ENCODE peak calls at places on chromosome 6, in ten cellular contexts. D is EH; K is CD8-positive, alpha-beta T cell; N is NCI-H2171; W is GM20000; R is NCI-H69; A is epithelial cell of proximal tubule; O is substantia nigra; J is PC-3; S is activated T-cell treated with anti-CD3 and anti-CD28 coated beads for 1 hour. F is an unnamed sample.

GRCh38 chr6:94468830-94469229 is 1049.5 kb upstream of the EPHA7 start:
- DNase-seq in D (no peak), K (no peak), N (no peak), W (no peak), R (peak; percentile 64), A (no peak), O (no peak), J (no peak), S (no peak), F (no peak)

GRCh38 chr6:72861935-72862432 is 240.1 kb downstream of the KCNQ5 start:
- DNase-seq in D (peak; percentile 84), K (no peak), N (no peak), W (peak; percentile 5), R (no peak), A (no peak), O (no peak), J (peak; percentile 67), S (no peak), F (peak; percentile 25)

GRCh38 chr6:132357120-132357519 is 44.2 kb downstream of the MOXD1 start:
- DNase-seq in D (peak; percentile 62), K (no peak), N (no peak), W (no peak), R (no peak), A (no peak), O (no peak), J (peak; percentile 70), S (no peak), F (no peak)

GRCh38 chr6:50791900-50792508 is 26.7 kb upstream of the TFAP2B start:
- DNase-seq in D (peak; percentile 33), K (no peak), N (peak; percentile 36), W (peak; percentile 44), R (peak; percentile 82), A (peak; percentile 13), O (no peak), J (peak; percentile 74), S (no peak), F (peak; percentile 2)

GRCh38 chr6:79868098-79868722 is 79.1 kb downstream of the ELOVL4 start:
- DNase-seq in D (peak; percentile 70), K (no peak), N (peak; percentile 77), W (peak; percentile 56), R (peak; percentile 96), A (no peak), O (no peak), J (peak; percentile 80), S (no peak), F (no peak)

GRCh38 chr6:7316658-7317533 is 3.9 kb upstream of the SSR1 start:
- DNase-seq in D (no peak), K (no peak), N (no peak), W (no peak), R (no peak), A (no peak), O (no peak), J (no peak), S (no peak), F (no peak)

GRCh38 chr6:157649311-157650260 is 173.5 kb upstream of the SNX9 start:
- DNase-seq in D (no peak), K (no peak), N (peak; percentile 58), W (no peak), R (peak; percentile 88), A (no peak), O (peak; percentile 42), J (no peak), S (no peak), F (no peak)

GRCh38 chr6:116101298-116101718 is 655 bp downstream of the NT5DC1 start:
- DNase-seq in D (no peak), K (no peak), N (no peak), W (no peak), R (no peak), A (no peak), O (no peak), J (no peak), S (peak; percentile 52), F (no peak)

GRCh38 chr6:28764014-28764723 is 159.6 kb downstream of the TRIM27 start:
- DNase-seq in D (no peak), K (no peak), N (no peak), W (no peak), R (no peak), A (no peak), O (no peak), J (no peak), S (no peak), F (no peak)

GRCh38 chr6:56241106-56241812 is 6.1 kb downstream of the COL21A1 start:
- DNase-seq in D (no peak), K (no peak), N (peak; percentile 31), W (no peak), R (peak; percentile 84), A (no peak), O (no peak), J (no peak), S (no peak), F (no peak)

GRCh38 chr6:104704191-104704590 is 155.5 kb downstream of the HACE1 start:
- DNase-seq in D (no peak), K (no peak), N (no peak), W (no peak), R (no peak), A (no peak), O (no peak), J (peak; percentile 16), S (no peak), F (no peak)

GRCh38 chr6:73514746-73515110 is 6.1 kb downstream of the EEF1A1 start:
- DNase-seq in D (no peak), K (no peak), N (no peak), W (no peak), R (no peak), A (no peak), O (no peak), J (no peak), S (no peak), F (no peak)

GRCh38 chr6:64732888-64733287 is 974.1 kb downstream of the EYS start:
- DNase-seq in D (no peak), K (no peak), N (no peak), W (no peak), R (peak; percentile 31), A (no peak), O (no peak), J (peak; percentile 53), S (no peak), F (no peak)

GRCh38 chr6:33147807-33148666 is 44.2 kb downstream of the COL11A2 start:
- DNase-seq in D (peak; percentile 64), K (no peak), N (peak; percentile 7), W (no peak), R (peak; percentile 51), A (no peak), O (no peak), J (peak; percentile 63), S (no peak), F (peak; percentile 4)

GRCh38 chr6:96521625-96522468 is at the start of gene UFL1:
- DNase-seq in D (peak; percentile 94), K (peak; percentile 93), N (peak; percentile 90), W (peak; percentile 85), R (peak; percentile 99), A (peak; percentile 31), O (peak; percentile 94), J (peak; percentile 88), S (peak; percentile 91), F (peak; percentile 73)

GRCh38 chr6:73727114-73727513 is 31.1 kb downstream of the CD109 start:
- DNase-seq in D (no peak), K (no peak), N (no peak), W (no peak), R (no peak), A (no peak), O (no peak), J (no peak), S (no peak), F (no peak)

GRCh38 chr6:39197521-39198500 is 31.5 kb downstream of the KCNK5 start:
- DNase-seq in D (no peak), K (no peak), N (no peak), W (no peak), R (no peak), A (no peak), O (no peak), J (no peak), S (no peak), F (no peak)

GRCh38 chr6:169813969-169814368 is 62.5 kb downstream of the ERMARD start:
- DNase-seq in D (no peak), K (no peak), N (no peak), W (no peak), R (no peak), A (no peak), O (no peak), J (no peak), S (no peak), F (no peak)

GRCh38 chr6:163179061-163179460 is 235.5 kb upstream of the QKI start:
- DNase-seq in D (no peak), K (no peak), N (no peak), W (no peak), R (no peak), A (no peak), O (no peak), J (no peak), S (no peak), F (no peak)